ENCODE peak calls at places on chromosome 22, in five cellular contexts. V, Y, S, I and W are unnamed samples. For H3K27me3, the result is how much of the 10 kb centered on the place peaks cover.

GRCh38 chr22:21972293-21972779 is 10.3 kb downstream of the TOP3B start:
- DNase-seq in V (peak), Y (peak), S (no peak), I (peak), W (no peak)

GRCh38 chr22:20431520-20432237 is 5.9 kb downstream of the SCARF2 start:
- DNase-seq in V (no peak), Y (no peak), S (no peak), I (no peak), W (peak)

GRCh38 chr22:30266445-30267381 is at the start of gene OSM:
- DNase-seq in V (peak), Y (peak), S (no peak), I (peak), W (peak)

GRCh38 chr22:36443198-36443770 is 38.2 kb downstream of the TXN2 start:
- DNase-seq in V (no peak), Y (no peak), S (no peak), I (no peak), W (no peak)

GRCh38 chr22:23772315-23773246 is at the start of gene MMP11:
- DNase-seq in V (peak), Y (peak), S (no peak), I (peak), W (peak)

GRCh38 chr22:31272522-31273446 is 19.5 kb downstream of the PIK3IP1 start:
- DNase-seq in V (peak), Y (peak), S (peak), I (no peak), W (peak)

GRCh38 chr22:19659805-19660345 is 54.4 kb upstream of the SEPTIN5 start:
- DNase-seq in V (no peak), Y (no peak), S (no peak), I (no peak), W (no peak)

GRCh38 chr22:44710474-44711235 is 8.7 kb downstream of the PRR5 start:
- DNase-seq in V (peak), Y (no peak), S (no peak), I (no peak), W (peak)

GRCh38 chr22:22848364-22848866 is 39.2 kb upstream of the IGLL5 start:
- DNase-seq in V (peak), Y (peak), S (peak), I (peak), W (peak)

GRCh38 chr22:36467042-36467810 is 14.2 kb downstream of the TXN2 start:
- DNase-seq in V (no peak), Y (no peak), S (no peak), I (peak), W (peak)

GRCh38 chr22:46923394-46923793 is 160.9 kb downstream of the TBC1D22A start:
- DNase-seq in V (no peak), Y (no peak), S (no peak), I (no peak), W (no peak)

GRCh38 chr22:46867106-46867505 is 104.7 kb downstream of the TBC1D22A start:
- DNase-seq in V (no peak), Y (no peak), S (no peak), I (no peak), W (no peak)

GRCh38 chr22:41245917-41246499 is 5.3 kb upstream of the CHADL start:
- DNase-seq in V (no peak), Y (no peak), S (no peak), I (no peak), W (no peak)

GRCh38 chr22:46079093-46079860 is 71.0 kb upstream of the PPARA start:
- DNase-seq in V (no peak), Y (no peak), S (no peak), I (peak), W (peak)

GRCh38 chr22:44407404-44408226 is 90.4 kb downstream of the RTL6 start:
- DNase-seq in V (no peak), Y (no peak), S (no peak), I (no peak), W (peak)

GRCh38 chr22:27512283-27512761 is 289.2 kb downstream of the MN1 start:
- DNase-seq in V (no peak), Y (no peak), S (peak), I (peak), W (peak)

GRCh38 chr22:44103735-44104134 is 77.0 kb upstream of the PARVG start:
- DNase-seq in V (no peak), Y (no peak), S (no peak), I (no peak), W (no peak)

GRCh38 chr22:19687561-19688300 is 26.6 kb upstream of the SEPTIN5 start:
- DNase-seq in V (no peak), Y (no peak), S (no peak), I (peak), W (peak)

GRCh38 chr22:19879651-19879995 is 24.9 kb upstream of the GNB1L start:
- DNase-seq in V (no peak), Y (no peak), S (no peak), I (peak), W (no peak)

GRCh38 chr22:35995772-35996171 is 32.9 kb downstream of the RBFOX2 start:
- DNase-seq in V (no peak), Y (no peak), S (peak), I (peak), W (peak)

GRCh38 chr22:22534604-22535415 is 14.7 kb upstream of the ZNF280A start:
- DNase-seq in V (no peak), Y (no peak), S (no peak), I (no peak), W (no peak)

GRCh38 chr22:38753894-38754246 is 1.9 kb downstream of the SUN2 start:
- DNase-seq in V (no peak), Y (no peak), S (no peak), I (no peak), W (no peak)

GRCh38 chr22:38750638-38751037 is 5.2 kb downstream of the SUN2 start:
- DNase-seq in V (no peak), Y (no peak), S (no peak), I (no peak), W (no peak)

GRCh38 chr22:38750104-38750503 is 5.7 kb downstream of the SUN2 start:
- DNase-seq in V (no peak), Y (no peak), S (no peak), I (no peak), W (no peak)

GRCh38 chr22:38751066-38751421 is 4.8 kb downstream of the SUN2 start:
- DNase-seq in V (no peak), Y (no peak), S (no peak), I (no peak), W (no peak)

DNA sequence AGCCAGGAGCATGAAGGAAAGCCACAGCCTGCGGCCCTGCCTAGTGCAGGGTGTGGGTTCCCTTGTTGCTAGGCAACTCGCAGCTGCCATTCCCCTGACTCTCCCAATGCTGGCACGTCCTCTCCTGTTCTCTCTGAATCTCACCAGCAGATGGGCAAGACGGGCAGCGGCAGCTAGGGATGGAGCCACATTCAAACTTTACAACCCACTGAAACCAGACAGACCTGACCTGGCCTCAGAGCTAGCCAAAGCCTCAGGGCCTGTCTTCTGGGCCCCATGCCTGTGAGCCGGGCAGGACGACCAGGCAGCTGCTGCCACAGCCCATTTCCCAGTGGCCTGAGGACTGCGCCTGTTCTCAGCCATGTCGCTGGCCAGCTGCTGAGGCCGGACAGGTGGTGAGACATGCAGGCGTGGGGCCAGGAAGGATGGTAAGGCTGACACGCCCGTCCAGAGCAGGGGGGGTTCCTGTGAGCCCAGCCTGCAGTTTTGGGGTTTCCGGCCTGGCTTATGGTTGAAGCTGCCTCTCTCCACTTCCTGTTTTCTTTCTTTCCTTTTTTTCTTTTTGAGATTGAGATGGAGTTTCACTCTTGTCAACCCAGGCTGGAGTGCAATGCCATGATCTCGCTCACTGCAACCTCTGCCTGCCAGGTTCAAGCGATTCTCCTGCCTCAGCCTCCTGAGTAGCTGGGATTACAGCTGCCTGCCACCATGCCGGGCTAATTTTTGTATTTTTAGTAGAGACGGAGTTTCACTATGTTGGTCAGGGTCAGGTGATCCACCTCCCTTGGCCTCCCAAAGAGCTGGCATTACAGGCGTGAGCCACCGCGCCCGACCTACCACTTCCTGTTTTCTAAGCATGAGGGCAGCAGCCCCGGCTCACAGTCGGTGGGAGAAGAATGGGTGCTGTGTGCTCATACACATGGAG is 4.1 kb downstream of the SUN2 start:
- DNase-seq in V (peak), Y (peak), S (peak), I (peak), W (no peak)
- H3K4me3 ChIP-seq in V (peak), Y (peak), S (no peak), I (peak), W (no peak)

GRCh38 chr22:38450234-38450797 is 4.7 kb downstream of the KCNJ4 start:
- DNase-seq in V (no peak), Y (no peak), S (no peak), I (no peak), W (no peak)
- H3K27me3 ChIP-seq in V (under half), Y (under half), S (half or more), I (under half), W (under half)

DNA sequence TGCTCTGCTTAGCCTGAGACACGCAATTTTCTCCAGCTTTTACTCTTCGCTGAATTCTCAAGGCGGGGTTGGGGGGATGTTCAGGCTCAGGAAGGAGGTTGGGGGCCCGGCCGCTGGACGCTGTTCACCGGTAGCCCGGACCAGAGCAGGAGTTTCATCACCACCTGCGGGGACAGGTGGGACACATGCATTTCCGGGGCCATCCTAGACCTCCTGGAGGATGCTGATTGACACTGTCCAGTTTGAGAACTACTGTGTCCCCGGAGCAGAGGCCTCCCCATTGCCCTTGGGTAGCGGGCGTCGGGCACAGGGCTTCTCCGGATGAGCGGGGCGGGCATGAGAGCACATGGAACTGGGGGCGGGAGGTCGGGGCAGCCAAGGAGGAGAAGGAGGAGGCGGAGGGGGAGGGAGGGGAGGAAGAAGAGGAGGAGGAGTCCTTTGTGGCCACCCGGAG is 144.0 kb upstream of the GRK3 start:
- DNase-seq in V (no peak), Y (no peak), S (no peak), I (no peak), W (no peak)
- H3K4me3 ChIP-seq in V (peak), Y (no peak), S (peak), I (peak), W (peak)

GRCh38 chr22:50016988-50017700 is 4.6 kb upstream of the IL17REL start:
- DNase-seq in V (peak), Y (no peak), S (no peak), I (no peak), W (peak)
- H3K27me3 ChIP-seq in V (under half), Y (under half), S (under half), I (under half), W (under half)

GRCh38 chr22:38788846-38789245 is 5.1 kb downstream of the DNAL4 start:
- DNase-seq in V (no peak), Y (no peak), S (no peak), I (no peak), W (no peak)

GRCh38 chr22:38789606-38790005 is 4.3 kb downstream of the DNAL4 start:
- DNase-seq in V (no peak), Y (no peak), S (no peak), I (no peak), W (no peak)

GRCh38 chr22:38786631-38787030 is 7.3 kb downstream of the DNAL4 start:
- DNase-seq in V (no peak), Y (no peak), S (no peak), I (no peak), W (no peak)

GRCh38 chr22:38788016-38788415 is 5.9 kb downstream of the DNAL4 start:
- DNase-seq in V (no peak), Y (no peak), S (no peak), I (no peak), W (no peak)

DNA sequence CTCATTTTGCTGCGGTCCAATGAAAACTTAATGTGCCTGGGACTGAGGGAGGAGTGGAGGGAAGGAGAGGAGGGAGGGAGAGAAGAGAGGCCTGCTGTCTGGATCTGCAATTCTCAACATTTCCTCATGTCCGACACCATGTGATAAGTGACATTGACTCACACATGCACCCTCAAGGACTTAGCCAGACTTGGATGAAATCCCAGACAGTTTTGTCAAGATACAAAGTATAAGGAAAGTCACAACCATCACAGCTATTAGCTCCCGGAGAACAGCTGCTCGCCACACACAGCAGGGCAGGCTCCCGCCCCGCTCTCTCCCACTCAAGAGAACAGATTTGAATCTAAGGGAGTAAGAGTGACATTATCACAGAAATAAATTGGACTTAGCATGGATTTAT is 5.5 kb downstream of the DNAL4 start:
- DNase-seq in V (no peak), Y (no peak), S (peak), I (no peak), W (peak)
- H3K4me3 ChIP-seq in V (no peak), Y (no peak), S (no peak), I (no peak), W (no peak)

GRCh38 chr22:48263791-48264351 is 1501.4 kb downstream of the TBC1D22A start:
- DNase-seq in V (no peak), Y (no peak), S (no peak), I (no peak), W (no peak)

GRCh38 chr22:48262596-48263430 is 1500.4 kb downstream of the TBC1D22A start:
- DNase-seq in V (no peak), Y (no peak), S (no peak), I (no peak), W (no peak)

GRCh38 chr22:48264586-48264985 is 1502.1 kb downstream of the TBC1D22A start:
- DNase-seq in V (no peak), Y (no peak), S (no peak), I (no peak), W (no peak)

GRCh38 chr22:48263431-48263765 is 1500.9 kb downstream of the TBC1D22A start:
- DNase-seq in V (no peak), Y (no peak), S (no peak), I (no peak), W (no peak)

DNA sequence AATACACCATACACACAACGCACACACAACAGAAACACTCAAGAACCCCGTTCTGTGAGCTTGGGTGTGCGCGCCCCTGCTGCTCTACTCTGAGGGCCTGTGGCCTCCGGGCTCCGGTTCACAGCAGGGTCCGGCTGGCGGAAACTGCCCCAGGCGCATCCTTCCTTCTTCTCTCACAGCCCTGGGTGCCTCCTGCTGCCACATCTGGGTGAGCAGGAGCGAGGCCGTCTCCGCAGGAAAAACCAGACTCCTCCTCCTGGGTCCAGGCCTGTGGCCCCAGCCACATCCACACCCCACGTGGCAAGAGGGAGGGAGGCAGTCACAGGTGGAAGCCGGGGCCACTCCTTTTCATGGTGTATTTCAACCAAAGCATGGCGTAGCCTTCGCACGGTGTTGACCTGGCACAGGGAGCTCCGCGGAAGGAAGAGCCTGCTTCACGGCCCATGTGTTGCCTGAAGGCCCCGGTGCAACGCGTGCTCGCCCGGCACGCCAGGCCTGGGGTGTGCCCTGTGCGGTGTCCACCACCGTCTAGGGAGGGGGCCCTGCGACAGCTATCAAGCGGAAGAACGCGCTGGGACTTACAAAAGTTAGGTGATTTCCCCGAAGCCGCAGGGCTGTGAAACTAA is 1502.7 kb downstream of the TBC1D22A start:
- DNase-seq in V (no peak), Y (no peak), S (no peak), I (no peak), W (peak)
- H3K27me3 ChIP-seq in V (under half), Y (under half), S (under half), I (under half), W (under half)